ENCODE peak calls at places on chromosomes 12 and 14, in four cellular contexts. K, T, R and L are unnamed samples.

GRCh38 chr12:89836026-89836425 is 127.4 kb upstream of the ATP2B1 start:
- DNase-seq in K (no peak), T (no peak), R (peak), L (no peak)

GRCh38 chr12:2264622-2265306 is 212.0 kb downstream of the CACNA1C start:
- DNase-seq in K (no peak), T (peak), R (peak), L (peak)

GRCh38 chr12:66763453-66763852 is 84.6 kb upstream of the GRIP1 start:
- DNase-seq in K (no peak), T (no peak), R (no peak), L (no peak)

GRCh38 chr14:93002049-93002448 is 79.1 kb downstream of the CHGA start:
- DNase-seq in K (no peak), T (no peak), R (no peak), L (no peak)

GRCh38 chr12:95083938-95084337 is 10.5 kb upstream of the NR2C1 start:
- DNase-seq in K (no peak), T (peak), R (peak), L (peak)

GRCh38 chr14:21069388-21070082 is 569 bp upstream of the ARHGEF40 start:
- DNase-seq in K (no peak), T (no peak), R (peak), L (no peak)

GRCh38 chr12:16189849-16190248 is 87.6 kb downstream of the SLC15A5 start:
- DNase-seq in K (no peak), T (no peak), R (peak), L (no peak)

GRCh38 chr12:31896514-31897039 is 62.6 kb upstream of the RESF1 start:
- DNase-seq in K (no peak), T (no peak), R (peak), L (no peak)

GRCh38 chr14:31881531-31882310 is 195.4 kb upstream of the ARHGAP5 start:
- DNase-seq in K (no peak), T (no peak), R (peak), L (no peak)

DNA sequence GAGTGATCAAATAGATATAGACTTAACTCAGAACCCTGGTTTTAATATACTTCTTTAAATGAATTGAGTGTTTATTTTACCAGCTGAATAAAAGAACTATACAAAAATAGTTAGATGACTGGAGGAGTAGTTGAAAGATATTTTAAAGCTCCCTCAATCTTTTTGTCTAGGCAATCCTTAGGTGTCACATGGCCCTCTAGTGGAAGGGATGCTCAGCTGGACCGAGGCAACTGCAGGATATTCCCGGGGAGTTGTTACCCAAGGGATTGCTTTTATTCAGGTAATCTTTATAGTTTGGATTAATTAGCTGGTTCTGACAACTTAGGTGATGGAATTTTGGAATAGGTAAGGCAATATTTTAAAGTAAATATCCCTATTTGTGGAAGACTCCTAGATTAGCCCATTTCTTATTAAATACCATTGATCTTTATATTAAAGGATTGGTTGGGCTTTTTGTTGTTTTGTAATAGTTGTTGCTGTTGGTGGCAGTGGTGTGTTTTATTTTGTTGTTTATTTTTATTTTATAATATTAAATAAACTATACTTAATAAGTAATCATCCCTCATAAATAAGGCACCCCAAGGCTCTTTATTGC is 57.1 kb downstream of the ZDHHC17 start:
- DNase-seq in K (no peak), T (peak), R (peak), L (no peak)
- TF ChIP-seq CTCF in K (peak), T (peak), R (peak), L (peak)

DNA sequence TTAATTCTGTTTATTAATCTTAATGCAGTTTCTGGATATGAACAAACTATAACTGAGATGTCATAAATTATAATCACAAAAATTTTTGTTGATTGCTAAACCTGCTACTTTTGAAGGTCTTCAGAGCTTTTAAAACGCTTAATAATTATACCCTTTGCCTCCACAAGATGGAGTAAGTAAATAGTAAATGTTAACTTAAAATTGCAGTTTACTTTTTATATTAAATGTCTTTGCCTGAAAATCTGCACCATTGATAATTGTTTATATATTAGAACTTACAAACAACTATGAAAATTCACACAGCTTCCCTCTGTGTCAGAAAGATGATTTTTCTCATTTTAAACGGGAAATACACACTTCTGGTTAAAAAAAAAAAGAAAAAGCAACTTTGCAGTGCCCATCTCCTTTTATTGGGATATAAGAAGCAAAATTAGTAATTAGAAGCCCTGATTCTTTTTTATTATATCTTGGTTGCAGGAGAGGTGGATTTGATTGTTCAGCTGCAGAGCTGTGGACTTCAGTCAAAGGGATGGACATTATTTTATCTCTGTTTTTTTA is 35.6 kb downstream of the SCFD1 start:
- DNase-seq in K (no peak), T (no peak), R (peak), L (no peak)
- TF ChIP-seq CTCF in K (peak), T (no peak), R (peak), L (no peak)

GRCh38 chr14:67766035-67766680 is 50.2 kb downstream of the ZFYVE26 start:
- DNase-seq in K (no peak), T (no peak), R (no peak), L (no peak)
- TF ChIP-seq CTCF in K (no peak), T (no peak), R (no peak), L (no peak)

DNA sequence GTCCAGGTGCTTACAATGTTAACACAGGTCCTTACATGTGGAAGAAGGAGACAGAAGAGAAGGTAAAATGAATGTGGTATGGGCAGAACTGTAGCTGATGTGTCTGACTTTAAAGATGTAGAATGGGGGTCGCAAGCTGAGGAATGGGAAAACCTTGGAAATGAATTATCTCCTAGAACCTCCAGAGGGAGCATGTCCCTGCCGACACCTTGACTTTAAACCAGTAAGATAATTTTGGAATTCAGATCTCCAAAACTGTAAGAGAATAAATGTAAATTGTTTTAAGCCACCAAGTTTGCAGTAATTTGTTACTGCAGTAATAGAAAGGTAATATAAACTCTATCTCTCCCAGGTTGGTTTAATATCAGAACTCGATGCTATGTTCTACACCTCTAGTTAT is 80.1 kb upstream of the ALG10 start:
- DNase-seq in K (no peak), T (no peak), R (no peak), L (no peak)
- TF ChIP-seq CTCF in K (peak), T (no peak), R (no peak), L (no peak)

DNA sequence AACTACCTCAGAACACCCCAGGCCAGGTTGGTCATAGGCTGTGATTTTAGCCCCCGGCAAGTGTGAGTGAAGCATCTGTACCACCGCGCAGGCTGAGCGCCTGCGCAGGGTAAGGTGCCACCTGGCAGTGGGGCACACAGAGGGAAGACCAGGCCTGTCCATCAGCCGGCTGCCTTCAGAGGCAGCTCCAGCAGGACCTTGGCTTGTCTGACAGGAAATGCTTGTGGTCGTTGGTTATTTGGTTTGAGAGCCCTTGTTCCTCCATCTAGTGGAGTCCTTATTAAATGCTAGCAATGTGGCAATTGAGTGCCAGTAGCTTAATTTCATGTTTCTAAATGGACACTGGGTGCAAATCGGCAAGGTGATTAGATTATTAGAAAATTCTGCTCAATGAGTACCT is 27.5 kb downstream of the SLC25A29 start:
- DNase-seq in K (no peak), T (peak), R (peak), L (no peak)
- TF ChIP-seq CTCF in K (peak), T (peak), R (peak), L (no peak)